ENCODE peak calls at places on chromosome 7, in seven cellular contexts. U is stimulated activated naive CD4-positive, alpha-beta T cell treated with Interleukin-2 at 50 U/mL for 16 hours; B is activated naive CD8-positive, alpha-beta T cell treated with anti-CD3 and anti-CD28 coated beads for 36 hours; F is putamen; I is lower lobe of right lung; K is COLO829; N is HAP-1. W is an unnamed sample.

GRCh38 chr7:427506-428103 is 92.0 kb downstream of the PDGFA start:
- DNase-seq in I (no peak), K (no peak), F (no peak), U (no peak), B (no peak), N (no peak), W (no peak)

GRCh38 chr7:104040666-104041065 is 51.2 kb upstream of the RELN start:
- DNase-seq in N (peak; percentile 84), K (no peak), U (no peak), F (no peak), B (no peak), I (no peak), W (no peak)

GRCh38 chr7:90661290-90662151 is 65.4 kb downstream of the CDK14 start:
- DNase-seq in F (no peak), B (no peak), I (no peak), N (peak; percentile 95), K (no peak), U (no peak), W (no peak)

GRCh38 chr7:18666107-18666728 is 170.7 kb downstream of the HDAC9 start:
- DNase-seq in U (peak; percentile 41), N (peak; percentile 69), B (peak; percentile 53), F (peak; percentile 67), K (peak; percentile 85), I (peak; percentile 79), W (peak; percentile 69)

GRCh38 chr7:4880218-4880617 is 3.3 kb downstream of the RADIL start:
- DNase-seq in U (no peak), I (peak; percentile 54), K (no peak), B (no peak), F (no peak), N (no peak), W (no peak)

GRCh38 chr7:28922618-28923331 is 35.4 kb downstream of the TRIL start:
- DNase-seq in K (no peak), B (peak; percentile 43), U (peak; percentile 32), F (peak; percentile 84), N (peak; percentile 80), I (peak; percentile 64), W (peak; percentile 91)

GRCh38 chr7:135684134-135684533 is 21.8 kb downstream of the STMP1 start:
- DNase-seq in I (no peak), K (peak; percentile 57), U (no peak), B (no peak), N (no peak), F (no peak), W (no peak)

GRCh38 chr7:151992375-151992774 is 33.1 kb upstream of the GALNT11 start:
- DNase-seq in U (peak; percentile 6), B (peak; percentile 53), F (no peak), I (peak; percentile 71), K (no peak), N (peak; percentile 34), W (peak; percentile 43)

GRCh38 chr7:51246258-51247245 is 70.1 kb downstream of the COBL start:
- DNase-seq in U (no peak), N (no peak), F (peak; percentile 68), K (no peak), B (no peak), I (no peak), W (no peak)

GRCh38 chr7:73999664-74000420 is 28.1 kb upstream of the ELN start:
- DNase-seq in I (no peak), U (no peak), N (no peak), F (no peak), K (no peak), B (no peak), W (no peak)

GRCh38 chr7:128217030-128217805 is 23.9 kb upstream of the LEP start:
- DNase-seq in F (no peak), K (no peak), B (no peak), N (no peak), U (no peak), I (peak; percentile 76), W (no peak)

GRCh38 chr7:106957766-106958165 is 86.7 kb upstream of the PRKAR2B start:
- DNase-seq in I (no peak), U (no peak), K (no peak), F (no peak), B (no peak), N (no peak), W (no peak)

GRCh38 chr7:28505014-28505413 is 92.7 kb downstream of the CREB5 start:
- DNase-seq in N (no peak), B (no peak), K (no peak), I (no peak), F (no peak), U (no peak), W (no peak)

GRCh38 chr7:117218700-117219099 is 104.2 kb downstream of the WNT2 start:
- DNase-seq in K (no peak), I (no peak), N (no peak), U (no peak), B (no peak), F (no peak), W (no peak)

W was measured in neuronal stem cell.